ENCODE peak calls at places on chromosomes 2 and 18, in four cellular contexts. One of them, this sample, is unnamed.

GRCh38 chr2:38997784-38998183 is 108.1 kb downstream of the ARHGEF33 start:
- DNase-seq in K562: no peak
- DNase-seq in GM12878: no peak
- DNase-seq in HepG2: peak; percentile 14
- DNase-seq in this sample: peak; percentile 19

GRCh38 chr2:148552675-148553331 is 91.7 kb upstream of the EPC2 start:
- DNase-seq in K562: no peak
- DNase-seq in GM12878: no peak
- DNase-seq in HepG2: no peak
- DNase-seq in this sample: no peak

GRCh38 chr2:150476809-150477302 is 10.6 kb downstream of the RND3 start:
- DNase-seq in K562: no peak
- DNase-seq in GM12878: no peak
- DNase-seq in HepG2: no peak
- DNase-seq in this sample: no peak

GRCh38 chr2:120675460-120676130 is 60.1 kb upstream of the GLI2 start:
- DNase-seq in K562: peak; percentile 55
- DNase-seq in GM12878: no peak
- DNase-seq in HepG2: peak; percentile 50
- DNase-seq in this sample: peak; percentile 57

GRCh38 chr2:109403841-109404201 is 209.9 kb downstream of the SEPTIN10 start:
- DNase-seq in K562: no peak
- DNase-seq in GM12878: no peak
- DNase-seq in HepG2: no peak
- DNase-seq in this sample: no peak

GRCh38 chr2:65064728-65065552 is 8.7 kb downstream of the CEP68 start:
- DNase-seq in K562: peak; percentile 79
- DNase-seq in GM12878: peak; percentile 86
- DNase-seq in HepG2: peak; percentile 36
- DNase-seq in this sample: peak; percentile 52

GRCh38 chr2:154846842-154847241 is 148.3 kb downstream of the KCNJ3 start:
- DNase-seq in K562: no peak
- DNase-seq in GM12878: no peak
- DNase-seq in HepG2: no peak
- DNase-seq in this sample: no peak

GRCh38 chr2:235723811-235724465 is 230.1 kb downstream of the AGAP1 start:
- DNase-seq in K562: no peak
- DNase-seq in GM12878: no peak
- DNase-seq in HepG2: no peak
- DNase-seq in this sample: no peak

GRCh38 chr2:130319536-130319935 is 23.2 kb upstream of the IMP4 start:
- DNase-seq in K562: no peak
- DNase-seq in GM12878: no peak
- DNase-seq in HepG2: no peak
- DNase-seq in this sample: no peak

GRCh38 chr2:207341114-207341750 is 175.5 kb upstream of the KLF7 start:
- DNase-seq in K562: no peak
- DNase-seq in GM12878: no peak
- DNase-seq in HepG2: no peak
- DNase-seq in this sample: no peak

GRCh38 chr2:57160976-57161375 is 885.6 kb upstream of the VRK2 start:
- DNase-seq in K562: no peak
- DNase-seq in GM12878: no peak
- DNase-seq in HepG2: no peak
- DNase-seq in this sample: no peak

GRCh38 chr18:77380695-77381094 is 131.0 kb downstream of the GALR1 start:
- DNase-seq in K562: no peak
- DNase-seq in GM12878: no peak
- DNase-seq in HepG2: no peak
- DNase-seq in this sample: no peak

GRCh38 chr18:59660976-59661743 is 36.1 kb downstream of the CCBE1 start:
- DNase-seq in K562: no peak
- DNase-seq in GM12878: no peak
- DNase-seq in HepG2: no peak
- DNase-seq in this sample: no peak

GRCh38 chr2:222796413-222797103 is 64.3 kb upstream of the ACSL3 start:
- DNase-seq in K562: no peak
- DNase-seq in GM12878: no peak
- DNase-seq in HepG2: peak; percentile 100
- DNase-seq in this sample: no peak

GRCh38 chr2:36854241-36854640 is 112.1 kb downstream of the STRN start:
- DNase-seq in K562: no peak
- DNase-seq in GM12878: no peak
- DNase-seq in HepG2: no peak
- DNase-seq in this sample: no peak

GRCh38 chr18:48428494-48429177 is 19.5 kb upstream of the ZBTB7C start:
- DNase-seq in K562: no peak
- DNase-seq in GM12878: no peak
- DNase-seq in HepG2: no peak
- DNase-seq in this sample: no peak

DNA sequence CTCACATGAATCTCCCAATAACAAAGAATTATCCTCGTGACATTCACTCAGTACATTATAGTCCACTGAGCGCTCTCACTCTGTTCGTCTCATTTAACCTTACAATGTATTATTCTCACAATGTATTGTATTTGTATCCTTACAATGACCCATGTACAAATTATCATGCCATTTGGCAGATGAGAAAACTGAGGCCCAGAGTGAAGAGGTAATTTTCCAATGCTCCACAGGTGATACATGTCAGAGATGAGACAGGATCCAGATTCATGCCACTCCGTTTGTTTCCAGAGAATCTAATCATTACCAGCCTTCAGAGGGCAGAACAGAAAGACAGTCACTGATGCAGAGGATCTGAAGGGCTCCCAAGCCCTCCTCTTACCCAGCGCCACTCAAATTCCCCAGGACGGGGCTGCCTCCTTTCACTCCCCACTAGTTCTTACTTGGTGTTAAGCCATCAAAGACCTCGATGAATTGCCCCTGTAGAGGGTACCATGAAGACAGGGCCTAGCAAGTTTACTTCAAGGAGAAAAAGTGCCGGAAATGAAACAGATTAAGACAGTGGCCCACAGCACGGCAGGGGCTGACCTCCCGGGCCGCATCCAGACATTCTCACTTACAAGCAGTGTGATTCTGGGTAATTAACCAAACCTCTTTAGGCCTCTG is 98.4 kb upstream of the MBOAT2 start:
- DNase-seq in K562: no peak
- DNase-seq in GM12878: no peak
- DNase-seq in HepG2: no peak
- DNase-seq in this sample: no peak
- TF ChIP-seq CHD4 in K562: no peak
- TF ChIP-seq CHD4 in GM12878: no peak
- TF ChIP-seq CHD4 in HepG2: no peak
- TF ChIP-seq CHD4 in this sample: no peak

GRCh38 chr2:160429248-160430000 is 64.2 kb downstream of the RBMS1 start:
- DNase-seq in K562: peak; percentile 34
- DNase-seq in GM12878: no peak
- DNase-seq in HepG2: peak; percentile 52
- DNase-seq in this sample: no peak

GRCh38 chr2:160427629-160428424 is 65.8 kb downstream of the RBMS1 start:
- DNase-seq in K562: no peak
- DNase-seq in GM12878: no peak
- DNase-seq in HepG2: no peak
- DNase-seq in this sample: no peak

GRCh38 chr2:160428425-160428763 is 65.2 kb downstream of the RBMS1 start:
- DNase-seq in K562: no peak
- DNase-seq in GM12878: no peak
- DNase-seq in HepG2: no peak
- DNase-seq in this sample: no peak

GRCh38 chr2:160431441-160431840 is 62.2 kb downstream of the RBMS1 start:
- DNase-seq in K562: no peak
- DNase-seq in GM12878: no peak
- DNase-seq in HepG2: no peak
- DNase-seq in this sample: no peak

DNA sequence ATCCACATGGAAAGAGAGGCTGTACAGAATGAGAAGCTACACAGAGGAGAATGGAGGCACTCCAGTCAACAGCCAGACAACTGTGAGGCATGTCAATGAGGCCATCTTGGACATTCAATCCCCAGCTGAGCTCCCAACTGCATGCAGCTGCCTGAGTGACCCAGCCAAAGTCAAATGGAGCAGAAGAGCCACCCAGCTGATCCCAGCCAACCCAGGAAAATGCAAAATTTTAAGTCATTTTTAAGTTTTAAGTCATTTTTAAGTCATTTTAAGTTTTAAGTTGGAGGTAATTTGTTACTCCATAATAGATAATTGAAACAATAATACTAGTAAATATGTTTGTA is 63.6 kb downstream of the RBMS1 start:
- DNase-seq in K562: no peak
- DNase-seq in GM12878: no peak
- DNase-seq in HepG2: no peak
- DNase-seq in this sample: no peak
- TF ChIP-seq CHD4 in K562: no peak
- TF ChIP-seq CHD4 in GM12878: no peak
- TF ChIP-seq CHD4 in HepG2: no peak
- TF ChIP-seq CHD4 in this sample: no peak

GRCh38 chr18:55634545-55634944 is 46.6 kb upstream of the TCF4 start:
- DNase-seq in K562: no peak
- DNase-seq in GM12878: no peak
- DNase-seq in HepG2: no peak
- DNase-seq in this sample: no peak
- TF ChIP-seq CHD4 in K562: no peak
- TF ChIP-seq CHD4 in GM12878: no peak
- TF ChIP-seq CHD4 in HepG2: no peak
- TF ChIP-seq CHD4 in this sample: no peak

GRCh38 chr18:53944721-53945120 is 279.7 kb downstream of the MBD2 start:
- DNase-seq in K562: peak; percentile 1
- DNase-seq in GM12878: no peak
- DNase-seq in HepG2: no peak
- DNase-seq in this sample: peak; percentile 21
- TF ChIP-seq CHD4 in K562: no peak
- TF ChIP-seq CHD4 in GM12878: no peak
- TF ChIP-seq CHD4 in HepG2: no peak
- TF ChIP-seq CHD4 in this sample: no peak

DNA sequence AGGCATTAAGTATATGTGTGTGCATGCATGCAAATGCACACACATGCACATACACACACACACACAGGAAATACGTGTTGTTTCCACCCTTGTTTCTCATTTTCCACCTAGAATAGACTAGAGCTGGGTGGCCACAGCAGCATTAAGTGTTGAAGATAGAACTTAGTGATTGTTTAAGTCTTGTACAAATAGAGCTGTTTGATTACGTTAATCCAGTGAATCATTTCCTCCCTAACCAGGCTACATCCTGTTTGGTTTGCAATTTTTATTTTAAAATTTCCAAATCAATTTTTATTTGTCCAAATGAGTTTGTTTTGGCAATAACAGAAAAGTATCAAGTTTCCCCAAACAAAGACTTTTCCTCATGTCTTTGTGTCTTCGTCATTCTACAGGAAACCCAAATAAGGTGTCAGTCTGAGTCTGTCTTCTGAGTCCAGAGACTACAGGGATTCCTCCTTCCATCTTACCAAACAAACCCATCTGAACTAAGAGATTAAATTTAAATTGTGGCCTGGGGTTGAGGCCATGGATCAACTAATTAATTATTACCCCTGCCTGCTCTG is 74.6 kb upstream of the GALNT5 start:
- DNase-seq in K562: peak; percentile 32
- DNase-seq in GM12878: no peak
- DNase-seq in HepG2: no peak
- DNase-seq in this sample: peak; percentile 91
- TF ChIP-seq CHD4 in K562: no peak
- TF ChIP-seq CHD4 in GM12878: no peak
- TF ChIP-seq CHD4 in HepG2: no peak
- TF ChIP-seq CHD4 in this sample: no peak

GRCh38 chr2:133753665-133754064 is 185.4 kb upstream of the NCKAP5 start:
- DNase-seq in K562: peak; percentile 1
- DNase-seq in GM12878: no peak
- DNase-seq in HepG2: no peak
- DNase-seq in this sample: no peak

DNA sequence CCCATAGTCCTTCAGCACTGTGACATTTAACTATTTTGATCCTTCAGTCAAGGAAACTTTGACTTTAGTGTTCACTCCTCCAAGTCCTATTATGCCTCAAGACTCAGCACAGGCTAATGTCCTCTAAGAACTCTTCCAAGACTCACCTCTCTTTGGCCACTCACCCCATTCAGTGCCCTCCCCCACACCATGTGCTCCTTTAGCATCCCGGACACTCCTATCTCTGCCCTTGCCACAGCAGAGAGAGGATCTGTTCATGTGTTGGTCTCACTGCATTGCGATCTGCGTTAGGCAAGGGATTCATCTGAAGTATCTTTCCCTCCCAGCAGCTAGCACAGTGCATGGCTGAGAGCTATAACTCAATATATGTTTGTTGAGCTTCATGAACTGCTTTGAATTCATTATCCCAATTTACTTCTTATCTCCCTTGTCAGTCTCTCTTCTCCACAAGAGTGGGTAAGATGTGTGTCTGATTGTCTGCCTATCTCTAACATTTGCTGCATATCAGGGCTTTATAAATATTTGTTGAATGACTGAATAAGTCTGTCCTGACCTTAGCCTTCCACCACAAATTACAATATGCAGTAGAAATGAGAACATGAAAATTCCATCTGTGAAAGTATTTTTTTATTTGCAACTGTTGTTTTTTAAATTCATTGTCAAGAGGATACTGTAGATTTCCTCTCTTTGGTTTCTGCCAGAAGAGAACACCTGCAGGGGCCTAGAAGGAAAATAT is 179.9 kb upstream of the NCKAP5 start:
- DNase-seq in K562: no peak
- DNase-seq in GM12878: no peak
- DNase-seq in HepG2: no peak
- DNase-seq in this sample: no peak
- TF ChIP-seq CHD4 in K562: no peak
- TF ChIP-seq CHD4 in GM12878: no peak
- TF ChIP-seq CHD4 in HepG2: no peak
- TF ChIP-seq CHD4 in this sample: no peak